ENCODE peak calls at places on chromosomes 13 and 19, in six cellular contexts. A is CD8-positive, alpha-beta memory T cell; B is T-helper 1 cell; W is occipital lobe; K is anterior cingulate cortex; X is HCT116. D is an unnamed sample.

GRCh38 chr19:33905473-33905936 is 108.8 kb downstream of the KCTD15 start:
- DNase-seq in A (no peak), B (no peak), W (no peak), K (no peak), X (no peak), D (no peak)

GRCh38 chr19:17504456-17504855 is 7.0 kb upstream of the PGLS start:
- DNase-seq in A (no peak), B (no peak), W (no peak), K (no peak), X (no peak), D (no peak)

GRCh38 chr13:97780486-97780885 is 173.0 kb upstream of the IPO5 start:
- DNase-seq in A (no peak), B (no peak), W (no peak), K (no peak), X (no peak), D (no peak)

GRCh38 chr13:77513719-77514335 is 21.7 kb upstream of the SCEL start:
- DNase-seq in A (no peak), B (no peak), W (no peak), K (no peak), X (no peak), D (no peak)

GRCh38 chr13:90918551-90918950 is 428.9 kb upstream of the MIR17HG start:
- DNase-seq in A (no peak), B (no peak), W (no peak), K (no peak), X (no peak), D (no peak)

GRCh38 chr19:35433448-35433847 is 14.6 kb upstream of the FFAR2 start:
- DNase-seq in A (no peak), B (no peak), W (no peak), K (peak), X (no peak), D (no peak)

GRCh38 chr19:36046443-36047050 is 7.5 kb downstream of the THAP8 start:
- DNase-seq in A (no peak), B (no peak), W (no peak), K (peak), X (no peak), D (peak)

GRCh38 chr13:45961468-45961867 is 91.1 kb downstream of the ZC3H13 start:
- DNase-seq in A (no peak), B (no peak), W (no peak), K (no peak), X (no peak), D (no peak)

GRCh38 chr19:56838930-56839664 is 1.4 kb downstream of the PEG3 start:
- DNase-seq in A (no peak), B (no peak), W (peak), K (peak), X (no peak), D (peak)

GRCh38 chr19:29515706-29516357 is 10.0 kb upstream of the VSTM2B start:
- DNase-seq in A (no peak), B (no peak), W (no peak), K (no peak), X (no peak), D (no peak)

GRCh38 chr13:37735293-37735692 is 134.3 kb downstream of the TRPC4 start:
- DNase-seq in A (no peak), B (no peak), W (no peak), K (no peak), X (no peak), D (no peak)

GRCh38 chr13:99981115-99982020 is at the start of gene ZIC2:
- DNase-seq in A (no peak), B (no peak), W (no peak), K (no peak), X (peak), D (no peak)

GRCh38 chr13:24654741-24655140 is 25.5 kb upstream of the ATP12A start:
- DNase-seq in A (no peak), B (no peak), W (no peak), K (no peak), X (no peak), D (peak)

GRCh38 chr19:1243768-1244692 is 2.5 kb downstream of the ATP5F1D start:
- DNase-seq in A (peak), B (peak), W (peak), K (peak), X (no peak), D (peak)

GRCh38 chr19:45451181-45451849 is 16.5 kb upstream of the FOSB start:
- DNase-seq in A (peak), B (peak), W (peak), K (no peak), X (no peak), D (peak)

GRCh38 chr19:6728346-6728745 is 7.9 kb upstream of the C3 start:
- DNase-seq in A (no peak), B (no peak), W (no peak), K (no peak), X (no peak), D (no peak)

GRCh38 chr13:102097708-102098107 is 304.1 kb downstream of the FGF14 start:
- DNase-seq in A (no peak), B (no peak), W (no peak), K (no peak), X (no peak), D (no peak)

GRCh38 chr13:87459419-87459818 is 211.8 kb upstream of the SLITRK5 start:
- DNase-seq in A (no peak), B (no peak), W (no peak), K (no peak), X (no peak), D (no peak)

GRCh38 chr13:112953591-112954487 is 15.2 kb upstream of the MCF2L start:
- DNase-seq in A (no peak), B (no peak), W (no peak), K (no peak), X (no peak), D (no peak)

GRCh38 chr13:97212540-97213146 is 9.5 kb upstream of the MBNL2 start:
- DNase-seq in A (no peak), B (no peak), W (no peak), K (no peak), X (no peak), D (peak)

GRCh38 chr13:40169476-40169875 is 497.0 kb downstream of the FOXO1 start:
- DNase-seq in A (no peak), B (no peak), W (no peak), K (no peak), X (no peak), D (peak)